ENCODE peak calls at places on chromosomes 7 and 10, in ten cellular contexts. M, C, F, B, H, J, G, Y, T and S are unnamed samples.

GRCh38 chr7:26667514-26668133 is 196.8 kb downstream of the SKAP2 start:
- DNase-seq in H (peak), B (peak), M (peak), J (peak), C (peak), Y (peak), F (peak), T (peak), G (peak), S (peak)

GRCh38 chr7:135653285-135654080 is 8.8 kb upstream of the STMP1 start:
- DNase-seq in C (no peak), G (no peak), J (no peak), Y (no peak), M (no peak), T (peak), B (peak), F (no peak), H (no peak), S (no peak)

GRCh38 chr7:37111459-37111858 is 337.2 kb downstream of the ELMO1 start:
- DNase-seq in C (no peak), B (no peak), G (no peak), F (no peak), T (no peak), J (no peak), M (no peak), H (no peak), Y (no peak), S (no peak)

GRCh38 chr7:134899729-134900128 is 86.6 kb upstream of the AGBL3 start:
- DNase-seq in M (no peak), G (no peak), B (no peak), F (no peak), T (no peak), C (no peak), J (peak), H (no peak), Y (no peak), S (no peak)

GRCh38 chr10:78045237-78045636 is 11.6 kb downstream of the RPS24 start:
- DNase-seq in G (no peak), M (peak), C (no peak), T (no peak), B (peak), F (no peak), Y (no peak), J (no peak), H (no peak), S (no peak)

GRCh38 chr10:43113201-43113893 is 24.9 kb upstream of the CSGALNACT2 start:
- DNase-seq in H (no peak), C (no peak), Y (no peak), M (no peak), G (no peak), F (no peak), J (no peak), B (no peak), T (no peak), S (no peak)

GRCh38 chr10:19014034-19014433 is 34.6 kb upstream of the MALRD1 start:
- DNase-seq in G (no peak), C (no peak), H (no peak), J (peak), B (no peak), F (no peak), M (no peak), Y (no peak), T (no peak), S (no peak)

GRCh38 chr7:15015545-15016314 is 113.2 kb upstream of the DGKB start:
- DNase-seq in J (peak), C (no peak), B (peak), F (peak), M (no peak), Y (peak), G (peak), H (peak), T (peak), S (peak)

GRCh38 chr10:11263767-11264166 is 246.1 kb downstream of the CELF2 start:
- DNase-seq in H (no peak), M (no peak), Y (no peak), F (no peak), G (no peak), B (no peak), T (no peak), C (no peak), J (no peak), S (no peak)

GRCh38 chr10:77711683-77712049 is 74.1 kb upstream of the KCNMA1 start:
- DNase-seq in H (no peak), C (no peak), Y (no peak), M (no peak), B (no peak), G (no peak), J (no peak), F (no peak), T (no peak), S (no peak)

GRCh38 chr10:650691-651615 is 38.5 kb downstream of the DIP2C start:
- DNase-seq in B (no peak), Y (no peak), H (no peak), T (no peak), J (no peak), C (no peak), G (no peak), F (peak), M (no peak), S (no peak)

GRCh38 chr10:129321727-129322126 is 145.3 kb upstream of the MGMT start:
- DNase-seq in G (no peak), H (no peak), F (no peak), T (no peak), C (no peak), M (no peak), B (no peak), J (no peak), Y (no peak), S (no peak)

GRCh38 chr10:17216901-17217395 is 11.1 kb upstream of the VIM start:
- DNase-seq in H (no peak), G (no peak), B (no peak), J (no peak), F (no peak), M (no peak), T (no peak), Y (no peak), C (no peak), S (no peak)

GRCh38 chr10:72186633-72187330 is 29.0 kb upstream of the ANAPC16 start:
- DNase-seq in G (no peak), B (no peak), C (no peak), J (no peak), M (no peak), T (no peak), F (peak), H (peak), Y (no peak), S (peak)

GRCh38 chr10:29617880-29618340 is 16.9 kb downstream of the SVIL start:
- DNase-seq in F (no peak), H (no peak), C (no peak), M (no peak), Y (no peak), G (no peak), J (no peak), B (no peak), T (no peak), S (no peak)

GRCh38 chr10:95242581-95243317 is 48.1 kb downstream of the PDLIM1 start:
- DNase-seq in F (peak), H (peak), J (peak), B (peak), Y (peak), T (peak), G (peak), M (peak), C (no peak), S (peak)

GRCh38 chr10:45673074-45673628 is 579 bp upstream of the ZFAND4 start:
- DNase-seq in J (no peak), B (no peak), H (peak), C (no peak), Y (no peak), T (peak), G (no peak), M (no peak), F (peak), S (peak)